ENCODE peak calls at places on chromosomes 2 and 18, in four cellular contexts. D is CD4-positive, CD25-positive, alpha-beta regulatory T cell; Q is CD8-positive, alpha-beta T cell; P is IMR-90. O is an unnamed sample. For H3K9me3, the result is how much of the 10 kb centered on the place peaks cover.

GRCh38 chr2:66865161-66865560 is 430.2 kb downstream of the MEIS1 start:
- DNase-seq in P (peak), Q (no peak), D (no peak), O (no peak)

GRCh38 chr2:70143314-70144150 is 47.3 kb downstream of the C2orf42 start:
- DNase-seq in P (peak), Q (peak), D (peak), O (peak)

GRCh38 chr2:240507060-240507777 is 50.6 kb downstream of the ANKMY1 start:
- DNase-seq in D (no peak), Q (peak), P (no peak), O (no peak)

GRCh38 chr18:30016179-30016578 is 1026.4 kb downstream of the DSC3 start:
- DNase-seq in D (no peak), P (no peak), Q (no peak), O (no peak)

GRCh38 chr2:231699006-231699405 is 9.3 kb upstream of the PTMA start:
- DNase-seq in P (peak), D (no peak), Q (no peak), O (no peak)

GRCh38 chr18:63158676-63159291 is 160.8 kb downstream of the BCL2 start:
- DNase-seq in D (peak), P (no peak), Q (no peak), O (no peak)

GRCh38 chr2:227186751-227187150 is 22.3 kb downstream of the COL4A3 start:
- DNase-seq in P (no peak), D (no peak), Q (no peak), O (no peak)

GRCh38 chr2:61017003-61017555 is 441 bp upstream of the PEX13 start:
- DNase-seq in D (peak), Q (peak), P (peak), O (peak)

GRCh38 chr2:101328474-101329007 is 20.0 kb upstream of the RNF149 start:
- DNase-seq in Q (peak), D (peak), P (peak), O (no peak)

GRCh38 chr2:241559489-241560180 is 1.1 kb downstream of the BOK start:
- DNase-seq in P (peak), D (peak), Q (no peak), O (no peak)

GRCh38 chr2:237132799-237133198 is 47.1 kb downstream of the COPS8 start:
- DNase-seq in Q (no peak), P (no peak), D (peak), O (no peak)

GRCh38 chr2:173830169-173830568 is 135.0 kb downstream of the SP3 start:
- DNase-seq in Q (no peak), P (no peak), D (no peak), O (no peak)

GRCh38 chr18:3264362-3264761 is 2.4 kb downstream of the MYL12B start:
- DNase-seq in P (peak), D (no peak), Q (no peak), O (no peak)

GRCh38 chr2:54570321-54570881 is 114.3 kb downstream of the SPTBN1 start:
- DNase-seq in P (no peak), Q (no peak), D (no peak), O (no peak)

GRCh38 chr2:58634653-58635347 is 393.7 kb upstream of the FANCL start:
- DNase-seq in Q (no peak), P (no peak), D (no peak), O (no peak)

GRCh38 chr18:27996792-27997191 is 180.1 kb downstream of the CDH2 start:
- DNase-seq in Q (no peak), D (no peak), P (peak), O (no peak)

GRCh38 chr18:74139888-74140287 is 7.7 kb downstream of the FBXO15 start:
- DNase-seq in D (peak), Q (no peak), P (peak), O (no peak)

GRCh38 chr2:30847841-30848240 is 40.6 kb upstream of the CAPN13 start:
- DNase-seq in P (no peak), Q (no peak), D (no peak), O (no peak)

GRCh38 chr18:8610442-8610801 is 1.2 kb downstream of the RAB12 start:
- DNase-seq in P (peak), Q (no peak), D (no peak), O (no peak)

GRCh38 chr2:99101697-99102096 is 39.8 kb upstream of the C2orf15 start:
- DNase-seq in P (peak), Q (no peak), D (peak), O (no peak)

GRCh38 chr2:73111300-73112025 is 1.3 kb downstream of the RAB11FIP5 start:
- DNase-seq in Q (no peak), P (no peak), D (peak), O (no peak)

GRCh38 chr2:191926671-191927070 is 79.8 kb upstream of the CAVIN2 start:
- DNase-seq in D (no peak), Q (no peak), P (no peak), O (no peak)

GRCh38 chr2:68463287-68463877 is 3.7 kb downstream of the FBXO48 start:
- DNase-seq in D (peak), Q (no peak), P (peak), O (no peak)

GRCh38 chr2:160984426-160985077 is 175.7 kb upstream of the TANK start:
- DNase-seq in Q (no peak), P (no peak), D (no peak), O (no peak)

GRCh38 chr2:73085691-73086090 is 14.2 kb upstream of the SFXN5 start:
- DNase-seq in Q (peak), D (peak), P (peak), O (peak)

GRCh38 chr18:23377669-23378469 is 75.2 kb upstream of the RIOK3 start:
- DNase-seq in P (peak), Q (no peak), D (peak), O (no peak)

GRCh38 chr2:236117861-236118269 is 50.3 kb downstream of the GBX2 start:
- DNase-seq in P (no peak), Q (no peak), D (no peak), O (no peak)

GRCh38 chr2:97005353-97005752 is 19.0 kb upstream of the FAM178B start:
- DNase-seq in Q (no peak), D (peak), P (no peak), O (no peak)

GRCh38 chr18:55096261-55097026 is 137.2 kb upstream of the CCDC68 start:
- DNase-seq in Q (no peak), P (peak), D (no peak), O (no peak)

GRCh38 chr2:218569661-218570500 is 1.2 kb downstream of the CNOT9 start:
- DNase-seq in P (peak), D (peak), Q (no peak), O (no peak)

GRCh38 chr18:58077329-58077728 is 33.3 kb downstream of the NEDD4L start:
- DNase-seq in Q (no peak), D (no peak), P (no peak), O (no peak)

GRCh38 chr18:45557296-45557695 is 58.0 kb upstream of the SLC14A2 start:
- DNase-seq in Q (no peak), P (no peak), D (no peak), O (no peak)

DNA sequence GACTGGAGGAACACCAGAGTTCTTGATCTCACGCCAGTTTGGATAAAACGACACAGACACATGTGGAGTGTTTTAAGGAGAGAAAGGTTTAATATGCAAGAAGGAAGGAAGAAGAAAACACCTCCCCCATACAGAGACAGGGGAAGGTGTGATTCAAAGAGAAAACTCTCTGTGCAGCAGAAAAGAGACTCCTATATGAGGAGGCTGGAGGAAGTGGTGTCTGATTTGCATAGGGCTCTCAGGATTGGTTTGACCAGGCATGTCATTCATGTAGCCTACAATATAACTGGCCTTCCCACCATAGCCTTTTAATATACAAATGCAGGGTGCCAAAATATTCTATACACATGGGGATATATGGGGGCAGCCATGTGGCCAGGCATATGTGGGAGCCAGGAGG is 1386.5 kb downstream of the RPIA start:
- DNase-seq in Q (no peak), P (no peak), D (no peak), O (no peak)
- H3K9me3 ChIP-seq in Q (under half), P (under half), D (under half), O (under half)

DNA sequence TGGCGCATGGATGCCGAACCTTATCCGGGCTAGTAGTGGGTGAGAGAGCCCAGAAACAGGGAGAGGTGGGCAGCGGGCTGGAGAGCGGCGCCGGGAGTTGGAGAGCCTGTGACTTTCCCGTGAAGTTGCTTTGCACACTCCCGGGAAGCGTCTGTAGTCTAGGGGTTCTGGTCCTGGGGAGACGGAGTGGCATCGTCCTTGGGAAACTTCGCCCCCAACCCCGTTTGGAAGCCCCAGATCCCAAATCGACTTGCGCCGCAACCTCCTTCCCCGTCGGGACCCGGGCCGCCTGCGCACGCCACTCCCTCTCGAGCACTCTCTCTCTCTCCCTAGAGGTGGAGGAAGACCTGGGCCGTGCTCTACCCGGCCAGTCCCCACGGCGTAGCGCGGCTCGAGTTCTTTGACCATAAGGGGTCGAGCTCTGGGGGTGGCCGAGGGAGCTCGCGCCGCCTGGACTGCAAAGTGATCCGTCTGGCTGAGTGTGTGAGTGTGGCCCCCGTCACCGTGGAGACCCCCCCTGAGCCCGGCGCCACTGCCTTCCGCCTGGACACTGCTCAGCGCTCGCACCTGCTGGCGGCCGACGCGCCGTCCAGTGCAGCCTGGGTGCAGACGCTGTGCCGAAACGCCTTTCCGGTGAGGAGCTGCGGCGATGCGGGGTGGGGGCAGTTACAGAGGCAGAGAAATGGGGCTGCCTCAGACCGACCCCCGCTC is 456 bp downstream of the DOK1 start:
- DNase-seq in P (peak), D (peak), Q (peak), O (no peak)
- H3K9me3 ChIP-seq in P (under half), D (under half), Q (under half), O (under half)

GRCh38 chr18:78792736-78793135 is 186.9 kb upstream of the SALL3 start:
- DNase-seq in D (no peak), P (no peak), Q (no peak), O (no peak)
- H3K9me3 ChIP-seq in D (under half), P (half or more), Q (under half), O (under half)

DNA sequence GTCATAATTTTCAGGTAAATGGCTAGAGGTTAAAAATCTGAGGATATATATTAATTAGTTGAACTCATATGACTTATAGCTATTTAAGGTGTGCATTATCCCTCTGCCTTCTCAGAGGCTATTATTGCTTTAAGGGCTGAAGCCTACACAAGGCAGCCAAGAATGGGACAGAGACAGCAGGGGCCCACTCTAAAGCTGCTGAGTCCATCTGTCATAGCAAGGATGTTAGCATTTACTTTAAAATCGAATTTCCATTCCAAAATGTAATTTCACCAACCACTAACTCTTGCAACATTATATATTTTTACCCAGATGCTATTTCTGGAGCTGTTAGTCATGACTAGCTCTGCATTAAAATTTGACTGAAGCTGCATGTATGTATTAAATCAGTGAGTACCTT is 236.3 kb upstream of the FSIP2 start:
- DNase-seq in P (no peak), Q (no peak), D (no peak), O (no peak)
- H3K9me3 ChIP-seq in P (under half), Q (under half), D (under half), O (under half)

GRCh38 chr2:47594656-47595055 is 188.3 kb upstream of the MSH6 start:
- DNase-seq in D (no peak), P (no peak), Q (no peak), O (no peak)
- H3K9me3 ChIP-seq in D (under half), P (under half), Q (under half), O (under half)

O was measured in T-helper 17 cell.